ENCODE peak calls at places on chromosomes 3 and 15, in six cellular contexts. Q, Y, T, D, V and M are unnamed samples.

GRCh38 chr3:48561045-48561736 is 2.4 kb downstream of the UCN2 start:
- DNase-seq in T (no peak), Y (no peak), D (peak), Q (peak), V (no peak), M (no peak)

GRCh38 chr3:171159024-171159821 is 132.7 kb upstream of the SLC2A2 start:
- DNase-seq in V (no peak), Y (no peak), Q (no peak), T (no peak), D (no peak), M (peak)

GRCh38 chr15:37098468-37099320 is 1.7 kb downstream of the MEIS2 start:
- DNase-seq in T (no peak), D (no peak), Q (peak), V (no peak), Y (no peak), M (no peak)

GRCh38 chr3:45426161-45426560 is 37.8 kb downstream of the LARS2 start:
- DNase-seq in D (no peak), T (peak), Y (no peak), Q (no peak), V (no peak), M (no peak)

GRCh38 chr3:10292505-10293419 is at the start of gene GHRL:
- DNase-seq in Y (no peak), T (no peak), Q (no peak), V (no peak), D (peak), M (no peak)

GRCh38 chr15:40267670-40268069 is 15.2 kb downstream of the ANKRD63 start:
- DNase-seq in D (no peak), T (no peak), Q (no peak), V (no peak), Y (no peak), M (no peak)

GRCh38 chr3:132726341-132726823 is 4.2 kb upstream of the NPHP3 start:
- DNase-seq in T (no peak), Y (no peak), V (no peak), D (no peak), Q (no peak), M (peak)

GRCh38 chr15:90049030-90049429 is 47.9 kb downstream of the ZNF710 start:
- DNase-seq in D (no peak), Q (no peak), V (no peak), T (no peak), Y (no peak), M (no peak)

GRCh38 chr3:28564211-28564610 is 215.6 kb upstream of the AZI2 start:
- DNase-seq in D (no peak), Q (no peak), T (no peak), Y (no peak), V (no peak), M (no peak)

GRCh38 chr3:9028134-9028533 is 64.9 kb upstream of the RAD18 start:
- DNase-seq in Q (peak), Y (no peak), V (no peak), T (peak), D (no peak), M (peak)

GRCh38 chr15:64187396-64188191 is 24.8 kb upstream of the PPIB start:
- DNase-seq in D (no peak), Y (no peak), Q (no peak), T (no peak), V (no peak), M (no peak)

GRCh38 chr15:26869628-26870027 is 2.8 kb downstream of the GABRA5 start:
- DNase-seq in V (no peak), T (no peak), D (no peak), Y (no peak), Q (no peak), M (no peak)

GRCh38 chr3:13077431-13078157 is 4.4 kb upstream of the IQSEC1 start:
- DNase-seq in V (no peak), Y (no peak), T (no peak), D (no peak), Q (peak), M (peak)

GRCh38 chr3:144868506-144868905 is 896.9 kb downstream of the DIPK2A start:
- DNase-seq in V (no peak), Q (no peak), T (no peak), Y (no peak), D (no peak), M (no peak)

GRCh38 chr3:159732172-159733111 is 256.2 kb upstream of the IL12A start:
- DNase-seq in Y (no peak), Q (no peak), V (no peak), D (no peak), T (peak), M (no peak)

GRCh38 chr15:53721334-53722087 is 38.0 kb downstream of the WDR72 start:
- DNase-seq in D (no peak), Y (no peak), Q (no peak), T (no peak), V (no peak), M (no peak)

GRCh38 chr3:23840521-23840920 is 34.8 kb downstream of the UBE2E1 start:
- DNase-seq in V (no peak), Y (no peak), D (no peak), Q (no peak), T (no peak), M (no peak)

GRCh38 chr3:124381565-124382333 is 348.5 kb upstream of the UMPS start:
- DNase-seq in Y (no peak), V (no peak), T (no peak), D (no peak), Q (no peak), M (no peak)

GRCh38 chr3:143001034-143001368 is 369 bp upstream of the U2SURP start:
- DNase-seq in V (no peak), Y (no peak), D (peak), Q (no peak), T (no peak), M (no peak)

GRCh38 chr15:82571722-82572222 is 31.5 kb upstream of the RPS17 start:
- DNase-seq in Q (peak), D (no peak), T (peak), V (no peak), Y (no peak), M (peak)

GRCh38 chr3:171194965-171195364 is 168.4 kb upstream of the SLC2A2 start:
- DNase-seq in Q (no peak), Y (no peak), T (no peak), V (no peak), D (no peak), M (no peak)

GRCh38 chr3:181723568-181724431 is 12.1 kb downstream of the SOX2 start:
- DNase-seq in Y (no peak), Q (no peak), T (no peak), D (no peak), V (no peak), M (no peak)

GRCh38 chr3:131110087-131110486 is 83.4 kb downstream of the NEK11 start:
- DNase-seq in Q (no peak), T (no peak), V (no peak), D (no peak), Y (no peak), M (no peak)

GRCh38 chr3:14461006-14461747 is 58.8 kb downstream of the SLC6A6 start:
- DNase-seq in Y (no peak), T (no peak), D (no peak), V (no peak), Q (no peak), M (no peak)